ENCODE peak calls at places on chromosomes 3 and 15, in six cellular contexts. X is cardiac muscle cell, F is mucosa of descending colon, Q is suprapubic skin, K is body of pancreas, P is colonic mucosa. Y is an unnamed sample. For H3K4me1, the result is how much of the 10 kb centered on the place peaks cover.

GRCh38 chr3:18443670-18444596 is 18.8 kb upstream of the SATB1 start:
- DNase-seq in X (peak), Q (peak), K (peak), P (peak), F (peak), Y (no peak)

GRCh38 chr3:2036096-2036495 is 62.6 kb upstream of the CNTN4 start:
- DNase-seq in P (peak), X (no peak), Q (no peak), F (no peak), K (no peak), Y (no peak)

GRCh38 chr3:154779571-154779970 is 300.5 kb upstream of the MME start:
- DNase-seq in Q (no peak), K (no peak), X (no peak), F (no peak), P (no peak), Y (peak)

GRCh38 chr3:11532865-11533490 is 110.7 kb downstream of the VGLL4 start:
- DNase-seq in Q (no peak), K (no peak), P (no peak), F (no peak), X (no peak), Y (no peak)

GRCh38 chr3:153855772-153856171 is 265.4 kb upstream of the ARHGEF26 start:
- DNase-seq in K (no peak), Q (no peak), F (no peak), X (no peak), P (no peak), Y (no peak)

GRCh38 chr3:66534304-66534703 is 33.5 kb upstream of the LRIG1 start:
- DNase-seq in K (no peak), Q (no peak), P (no peak), F (no peak), X (no peak), Y (no peak)

GRCh38 chr3:172038823-172039222 is 555 bp upstream of the FNDC3B start:
- DNase-seq in X (no peak), K (no peak), Q (no peak), F (no peak), P (no peak), Y (no peak)

GRCh38 chr15:95295311-95295710 is 1035.2 kb upstream of the NR2F2 start:
- DNase-seq in F (no peak), P (no peak), Q (no peak), K (no peak), X (no peak), Y (no peak)

GRCh38 chr15:67190326-67190725 is 64.1 kb downstream of the AAGAB start:
- DNase-seq in X (no peak), P (no peak), Q (no peak), K (no peak), F (no peak), Y (no peak)

GRCh38 chr15:73331991-73332925 is 36.5 kb downstream of the HCN4 start:
- DNase-seq in K (no peak), Q (no peak), X (no peak), P (no peak), F (no peak), Y (no peak)

GRCh38 chr3:86995537-86995936 is 4.6 kb upstream of the VGLL3 start:
- DNase-seq in F (no peak), X (no peak), Q (no peak), P (no peak), K (no peak), Y (no peak)

GRCh38 chr3:115341208-115341607 is 194.1 kb upstream of the ZBTB20 start:
- DNase-seq in X (no peak), K (no peak), P (no peak), Q (no peak), F (no peak), Y (no peak)

GRCh38 chr3:65118912-65119499 is 431.2 kb upstream of the ADAMTS9 start:
- DNase-seq in K (no peak), X (no peak), Q (no peak), F (no peak), P (no peak), Y (no peak)

GRCh38 chr3:62727981-62728380 is 147.2 kb downstream of the CADPS start:
- DNase-seq in Q (no peak), X (no peak), F (no peak), P (no peak), K (no peak), Y (no peak)

GRCh38 chr15:70964686-70965085 is 72.1 kb downstream of the LRRC49 start:
- DNase-seq in K (no peak), X (no peak), F (no peak), Q (no peak), P (no peak), Y (no peak)

GRCh38 chr15:74319596-74320357 is 47.7 kb downstream of the CYP11A1 start:
- DNase-seq in K (no peak), F (no peak), Q (no peak), P (no peak), X (no peak), Y (no peak)

GRCh38 chr15:65939901-65940617 is 70.8 kb downstream of the RAB11A start:
- DNase-seq in Q (no peak), X (no peak), F (no peak), P (no peak), K (no peak), Y (no peak)

GRCh38 chr3:139259398-139259797 is 84.4 kb upstream of the MRPS22 start:
- DNase-seq in F (no peak), X (no peak), P (no peak), K (no peak), Q (no peak), Y (no peak)

GRCh38 chr3:122874116-122874515 is 79.2 kb downstream of the SLC49A4 start:
- DNase-seq in P (no peak), K (no peak), F (no peak), X (no peak), Q (no peak), Y (no peak)

GRCh38 chr15:80940331-80940730 is 49.3 kb downstream of the MESD start:
- DNase-seq in P (no peak), Q (peak), F (no peak), K (no peak), X (no peak), Y (no peak)

GRCh38 chr15:31403096-31403495 is 76.5 kb downstream of the KLF13 start:
- DNase-seq in K (no peak), Q (no peak), F (no peak), X (no peak), P (no peak), Y (no peak)

GRCh38 chr15:75230524-75231371 is 27.4 kb upstream of the GOLGA6C start:
- DNase-seq in K (peak), Q (no peak), X (no peak), P (no peak), F (no peak), Y (no peak)

GRCh38 chr3:172065534-172065933 is 26.2 kb downstream of the FNDC3B start:
- DNase-seq in X (no peak), P (peak), F (no peak), K (peak), Q (no peak), Y (no peak)

GRCh38 chr15:55774113-55774970 is 31.4 kb upstream of the PRTG start:
- DNase-seq in F (no peak), P (peak), X (peak), K (peak), Q (no peak), Y (peak)

GRCh38 chr15:69760890-69761568 is 308.4 kb downstream of the RPLP1 start:
- DNase-seq in Q (no peak), X (no peak), P (peak), F (peak), K (peak), Y (peak)

GRCh38 chr3:194306771-194307640 is 44.1 kb downstream of the CPN2 start:
- DNase-seq in F (no peak), Q (no peak), K (no peak), X (no peak), P (no peak), Y (no peak)

GRCh38 chr15:61530769-61531168 is 301.7 kb upstream of the RORA start:
- DNase-seq in K (no peak), P (no peak), F (no peak), X (no peak), Q (no peak), Y (no peak)

GRCh38 chr3:60316121-60316783 is 935.0 kb downstream of the FHIT start:
- DNase-seq in X (no peak), Q (no peak), P (no peak), F (no peak), K (no peak), Y (no peak)

GRCh38 chr3:143441772-143442171 is 322.2 kb downstream of the CHST2 start:
- DNase-seq in P (no peak), K (no peak), F (no peak), X (no peak), Q (no peak), Y (no peak)

GRCh38 chr3:111210003-111210699 is 138.5 kb downstream of the NECTIN3 start:
- DNase-seq in Q (no peak), K (no peak), X (no peak), F (no peak), P (no peak), Y (no peak)

GRCh38 chr3:145383416-145383815 is 777.6 kb downstream of the PLOD2 start:
- DNase-seq in F (no peak), K (no peak), Q (no peak), X (peak), P (no peak), Y (no peak)
- H3K4me1 ChIP-seq in F (under half), K (under half), Q (under half), X (under half), P (under half), Y (under half)

GRCh38 chr3:181692850-181693154 is 18.9 kb upstream of the SOX2 start:
- DNase-seq in Q (no peak), P (no peak), K (no peak), F (no peak), X (no peak), Y (no peak)

GRCh38 chr3:181694805-181695660 is 16.7 kb upstream of the SOX2 start:
- DNase-seq in F (no peak), K (peak), Q (no peak), P (no peak), X (peak), Y (peak)

GRCh38 chr3:181691951-181692849 is 19.5 kb upstream of the SOX2 start:
- DNase-seq in Q (no peak), P (no peak), F (no peak), K (no peak), X (no peak), Y (no peak)

GRCh38 chr3:181690769-181691168 is 21.0 kb upstream of the SOX2 start:
- DNase-seq in K (no peak), X (no peak), P (no peak), Q (no peak), F (no peak), Y (no peak)

DNA sequence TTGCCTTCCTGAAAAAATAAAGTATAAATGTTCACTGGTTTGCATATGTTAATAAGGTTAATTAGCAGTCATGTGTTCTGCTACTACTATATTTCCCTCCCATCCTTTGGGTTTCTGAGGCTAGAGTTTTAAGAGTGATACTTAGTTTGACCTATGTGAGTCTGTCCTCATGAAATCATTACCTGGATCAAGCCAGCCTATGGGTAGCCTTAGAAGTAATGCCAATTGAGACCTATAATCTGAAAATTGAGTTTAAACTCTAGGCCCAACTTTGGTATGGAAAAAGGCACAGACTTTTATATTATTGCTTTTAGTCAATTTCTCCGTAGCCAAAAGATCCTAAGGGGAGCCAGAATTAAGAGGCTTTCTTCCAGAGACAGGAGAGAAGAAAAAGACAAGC is 18.4 kb upstream of the SOX2 start:
- DNase-seq in P (no peak), Q (no peak), F (no peak), X (no peak), K (no peak), Y (no peak)
- H3K4me1 ChIP-seq in P (under half), Q (under half), F (under half), X (under half), K (under half), Y (under half)

DNA sequence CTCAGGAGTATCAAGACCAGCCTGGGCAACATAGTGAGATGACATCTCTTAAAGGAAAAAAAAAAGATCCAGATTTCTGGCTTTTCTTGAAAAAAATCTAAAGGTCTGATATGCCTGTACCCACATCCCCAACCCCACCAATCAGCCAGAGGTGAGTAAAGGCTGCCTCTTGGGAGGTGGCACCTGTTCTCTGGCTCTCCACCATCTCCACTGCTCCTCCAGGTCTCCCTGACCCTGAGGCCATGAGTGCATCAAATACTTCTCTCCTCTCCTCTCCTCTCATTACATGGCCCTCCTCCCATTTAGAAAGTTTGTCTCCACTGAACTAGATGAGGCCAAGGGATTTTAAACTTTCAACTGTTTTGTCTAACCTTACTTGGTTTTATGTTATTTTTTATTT is 5.2 kb downstream of the SIAH2 start:
- DNase-seq in F (no peak), P (no peak), Q (no peak), K (no peak), X (no peak), Y (no peak)
- H3K4me1 ChIP-seq in F (half or more), P (under half), Q (half or more), K (half or more), X (under half), Y (under half)

GRCh38 chr3:12964713-12965612 is 108.3 kb downstream of the IQSEC1 start:
- DNase-seq in P (peak), X (no peak), F (peak), K (peak), Q (no peak), Y (no peak)

GRCh38 chr3:12967751-12968209 is 105.4 kb downstream of the IQSEC1 start:
- DNase-seq in K (peak), F (peak), P (peak), Q (peak), X (peak), Y (peak)

GRCh38 chr3:12965999-12966846 is 107.0 kb downstream of the IQSEC1 start:
- DNase-seq in X (no peak), K (no peak), F (no peak), Q (no peak), P (no peak), Y (no peak)

GRCh38 chr3:12968541-12968940 is 104.7 kb downstream of the IQSEC1 start:
- DNase-seq in Q (no peak), K (no peak), P (no peak), X (no peak), F (no peak), Y (no peak)

GRCh38 chr3:12966847-12967750 is 106.1 kb downstream of the IQSEC1 start:
- DNase-seq in P (peak), K (no peak), X (no peak), F (peak), Q (no peak), Y (no peak)
- H3K4me1 ChIP-seq in P (under half), K (half or more), X (under half), F (under half), Q (half or more), Y (under half)

GRCh38 chr3:77682162-77682561 is 642.3 kb downstream of the ROBO2 start:
- DNase-seq in F (no peak), X (no peak), P (no peak), K (no peak), Q (no peak), Y (no peak)

GRCh38 chr3:77690284-77690869 is 650.5 kb downstream of the ROBO2 start:
- DNase-seq in P (no peak), K (no peak), Q (no peak), X (no peak), F (no peak), Y (no peak)

GRCh38 chr3:77687545-77687944 is 647.6 kb downstream of the ROBO2 start:
- DNase-seq in Q (no peak), F (no peak), P (no peak), X (no peak), K (no peak), Y (no peak)

GRCh38 chr3:77684115-77684514 is 644.2 kb downstream of the ROBO2 start:
- DNase-seq in K (no peak), X (no peak), F (no peak), P (no peak), Q (no peak), Y (no peak)

DNA sequence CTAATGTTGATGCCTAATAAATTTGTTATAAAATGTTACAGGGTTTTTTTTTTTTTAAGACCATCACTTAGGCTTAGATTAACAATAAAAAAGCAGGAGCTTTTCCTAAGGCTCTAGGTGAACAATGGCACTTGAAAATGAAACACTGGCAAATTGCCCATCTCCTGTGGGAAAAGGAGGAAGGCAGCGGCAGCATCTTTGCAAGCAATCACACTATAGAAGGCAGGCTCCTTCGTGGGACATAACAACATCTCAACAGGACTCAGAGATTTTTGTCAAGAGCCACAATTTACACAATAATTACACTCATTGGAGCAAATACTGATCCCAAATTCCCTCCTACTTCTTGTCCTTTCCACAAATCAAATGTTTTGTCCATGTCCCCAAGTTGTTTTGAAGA is 646.7 kb downstream of the ROBO2 start:
- DNase-seq in F (no peak), K (no peak), P (no peak), Q (no peak), X (peak), Y (no peak)
- H3K4me1 ChIP-seq in F (under half), K (under half), P (under half), Q (under half), X (under half), Y (under half)

DNA sequence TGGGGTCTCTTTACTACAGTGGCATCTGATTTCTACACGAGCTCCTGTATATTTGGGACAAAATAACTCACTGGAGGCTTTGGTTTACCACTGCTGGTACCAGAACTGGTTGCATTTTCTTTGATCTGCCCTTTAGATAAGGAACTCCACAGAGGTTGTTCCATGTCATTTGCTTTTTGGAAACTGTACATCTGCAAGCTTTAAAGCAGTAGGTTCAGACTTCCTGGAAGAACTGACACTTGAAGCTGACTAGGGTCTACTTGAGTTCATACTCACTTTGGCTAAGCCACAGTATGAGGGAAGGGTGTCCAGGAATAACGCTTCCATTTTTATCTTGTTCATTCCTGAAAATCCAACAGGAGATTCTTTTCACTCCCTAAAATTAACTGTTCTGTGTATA is 86.4 kb downstream of the WWTR1 start:
- DNase-seq in X (no peak), Q (no peak), F (no peak), K (no peak), P (no peak), Y (no peak)
- H3K4me1 ChIP-seq in X (under half), Q (half or more), F (under half), K (under half), P (under half), Y (half or more)

GRCh38 chr3:71442648-71443047 is 140.9 kb downstream of the FOXP1 start:
- DNase-seq in X (no peak), P (no peak), K (no peak), Q (no peak), F (no peak), Y (no peak)
- H3K4me1 ChIP-seq in X (under half), P (under half), K (under half), Q (half or more), F (under half), Y (under half)